ENCODE peak calls at places on chromosomes 16 and 17, in eight cellular contexts. Y, J, S, I, Q, B, E and F are unnamed samples. For H3K27me3 and H3K36me3, the result is how much of the 10 kb centered on the place peaks cover.

GRCh38 chr16:84061236-84061830 is 18.7 kb upstream of the SLC38A8 start:
- DNase-seq in Y (no peak), J (no peak), S (no peak), I (no peak), Q (no peak), B (no peak), E (no peak), F (no peak)

GRCh38 chr16:56315955-56316354 is 109.4 kb downstream of the AMFR start:
- DNase-seq in Y (no peak), J (no peak), S (no peak), I (no peak), Q (no peak), B (no peak), E (no peak), F (no peak)

GRCh38 chr17:59420901-59421300 is 89.4 kb downstream of the YPEL2 start:
- DNase-seq in Y (no peak), J (no peak), S (no peak), I (no peak), Q (no peak), B (no peak), E (no peak), F (no peak)

GRCh38 chr16:14004031-14004718 is 66.9 kb upstream of the MRTFB start:
- DNase-seq in Y (peak), J (no peak), S (no peak), I (peak), Q (no peak), B (no peak), E (peak), F (no peak)

GRCh38 chr17:5879424-5879823 is 190.8 kb upstream of the WSCD1 start:
- DNase-seq in Y (no peak), J (no peak), S (no peak), I (no peak), Q (no peak), B (no peak), E (no peak), F (no peak)

GRCh38 chr17:32006957-32007462 is at the start of gene LRRC37B:
- DNase-seq in Y (peak), J (peak), S (peak), I (peak), Q (peak), B (peak), E (peak), F (peak)

GRCh38 chr17:78650093-78650715 is 73.0 kb upstream of the DNAH17 start:
- DNase-seq in Y (no peak), J (no peak), S (no peak), I (no peak), Q (no peak), B (no peak), E (no peak), F (no peak)

GRCh38 chr16:75478480-75479345 is 14.2 kb upstream of the TMEM170A start:
- DNase-seq in Y (no peak), J (no peak), S (no peak), I (no peak), Q (no peak), B (no peak), E (no peak), F (no peak)

GRCh38 chr16:49755716-49756115 is 100.2 kb downstream of the ZNF423 start:
- DNase-seq in Y (no peak), J (no peak), S (no peak), I (no peak), Q (no peak), B (no peak), E (no peak), F (peak)

GRCh38 chr16:49757744-49758069 is 98.2 kb downstream of the ZNF423 start:
- DNase-seq in Y (no peak), J (no peak), S (no peak), I (no peak), Q (no peak), B (no peak), E (no peak), F (peak)

GRCh38 chr16:49756971-49757743 is 98.8 kb downstream of the ZNF423 start:
- DNase-seq in Y (no peak), J (peak), S (no peak), I (no peak), Q (peak), B (peak), E (no peak), F (no peak)

GRCh38 chr16:49754495-49755290 is 101.2 kb downstream of the ZNF423 start:
- DNase-seq in Y (peak), J (no peak), S (peak), I (peak), Q (peak), B (no peak), E (no peak), F (peak)

DNA sequence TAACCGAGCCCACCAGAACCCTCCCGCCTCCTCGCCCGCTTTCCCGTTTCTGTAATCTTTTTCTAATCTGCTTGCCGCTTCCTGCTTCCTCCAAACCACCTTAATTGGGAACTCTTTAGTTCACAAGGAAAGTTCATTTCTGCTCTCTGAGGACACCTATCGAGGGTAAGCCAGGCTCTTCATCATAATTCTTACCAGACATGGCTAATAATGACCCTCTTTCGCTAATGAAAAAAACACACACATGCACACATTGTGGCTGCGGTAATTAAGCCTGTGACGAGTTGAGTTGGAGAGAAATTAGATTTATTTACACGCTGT is 100.7 kb downstream of the ZNF423 start:
- DNase-seq in Y (no peak), J (peak), S (peak), I (no peak), Q (no peak), B (no peak), E (no peak), F (peak)
- H3K4me3 ChIP-seq in Y (peak), J (no peak), S (peak), I (peak), Q (peak), B (no peak), E (no peak), F (peak)

GRCh38 chr17:41325611-41326010 is 10.1 kb upstream of the KRTAP17-1 start:
- DNase-seq in Y (no peak), J (no peak), S (no peak), I (no peak), Q (peak), B (no peak), E (no peak), F (no peak)
- H3K27me3 ChIP-seq in Y (under half), J (under half), S (under half), I (under half), Q (under half), B (under half), E (under half), F (under half)

GRCh38 chr17:63835167-63835720 is 7.2 kb downstream of the SMARCD2 start:
- DNase-seq in Y (no peak), J (no peak), S (no peak), I (no peak), Q (peak), B (no peak), E (no peak), F (peak)

GRCh38 chr17:63833026-63833740 is 5.7 kb upstream of the FTSJ3 start:
- DNase-seq in Y (no peak), J (no peak), S (no peak), I (no peak), Q (peak), B (no peak), E (peak), F (peak)

GRCh38 chr17:63832455-63832854 is 5.0 kb upstream of the FTSJ3 start:
- DNase-seq in Y (no peak), J (no peak), S (no peak), I (no peak), Q (no peak), B (no peak), E (no peak), F (peak)

GRCh38 chr17:63834431-63835166 is 7.1 kb upstream of the FTSJ3 start:
- DNase-seq in Y (peak), J (peak), S (no peak), I (peak), Q (peak), B (peak), E (no peak), F (peak)

DNA sequence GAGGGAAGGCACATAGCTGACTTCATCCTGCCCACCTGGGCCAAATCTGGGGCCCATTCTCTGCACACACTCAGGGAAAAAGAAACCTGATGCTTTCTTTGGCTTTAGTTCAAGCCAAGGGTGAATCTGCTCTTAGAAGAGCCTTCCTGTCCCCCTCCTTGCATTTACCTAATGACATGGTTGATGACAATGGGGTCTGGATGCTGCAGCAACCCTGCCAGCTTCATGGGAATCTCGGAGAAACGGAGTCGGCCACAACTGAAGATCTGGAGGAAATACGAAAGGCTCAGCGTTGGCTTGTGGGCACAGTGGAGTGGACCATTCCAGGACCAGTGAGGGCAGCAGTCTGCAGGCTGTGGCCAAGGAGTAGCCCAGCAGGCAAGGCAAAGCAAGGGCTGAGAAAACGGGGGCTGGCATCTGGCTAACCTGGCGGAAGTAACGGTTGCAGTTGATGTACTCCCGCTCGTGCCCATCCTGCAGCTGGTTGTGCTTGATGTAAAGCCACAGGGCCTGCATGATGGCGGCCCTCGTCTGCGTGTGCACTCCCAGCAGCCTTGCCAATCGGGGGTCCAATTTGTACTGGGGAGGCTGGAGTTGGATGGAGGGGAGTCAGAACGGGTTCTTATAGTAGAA is 6.4 kb upstream of the FTSJ3 start:
- DNase-seq in Y (no peak), J (no peak), S (no peak), I (no peak), Q (peak), B (no peak), E (no peak), F (no peak)
- H3K36me3 ChIP-seq in Y (half or more), J (half or more), S (under half), I (half or more), Q (half or more), B (under half), E (under half), F (half or more)

GRCh38 chr17:34314279-34314678 is 5.0 kb upstream of the CCL8 start:
- DNase-seq in Y (peak), J (no peak), S (peak), I (peak), Q (no peak), B (no peak), E (peak), F (no peak)
- H3K4me3 ChIP-seq in Y (no peak), J (no peak), S (no peak), I (peak), Q (no peak), B (no peak), E (no peak), F (no peak)

GRCh38 chr16:3042376-3042775 is 4.0 kb upstream of the MMP25 start:
- DNase-seq in Y (no peak), J (no peak), S (no peak), I (no peak), Q (no peak), B (no peak), E (no peak), F (no peak)
- H3K27me3 ChIP-seq in Y (half or more), J (under half), S (under half), I (under half), Q (half or more), B (under half), E (half or more), F (under half)

GRCh38 chr17:50989149-50989548 is 123.0 kb upstream of the TOB1 start:
- DNase-seq in Y (no peak), J (no peak), S (no peak), I (no peak), Q (no peak), B (no peak), E (no peak), F (no peak)

GRCh38 chr17:50986989-50987660 is 121.0 kb upstream of the TOB1 start:
- DNase-seq in Y (no peak), J (peak), S (no peak), I (no peak), Q (no peak), B (no peak), E (no peak), F (no peak)

GRCh38 chr17:50993544-50993943 is 127.1 kb downstream of the SPAG9 start:
- DNase-seq in Y (no peak), J (peak), S (no peak), I (no peak), Q (no peak), B (no peak), E (no peak), F (no peak)

GRCh38 chr17:50988427-50988826 is 122.3 kb upstream of the TOB1 start:
- DNase-seq in Y (no peak), J (no peak), S (no peak), I (no peak), Q (no peak), B (no peak), E (no peak), F (no peak)
- H3K36me3 ChIP-seq in Y (half or more), J (half or more), S (under half), I (half or more), Q (half or more), B (under half), E (under half), F (under half)

GRCh38 chr17:27458524-27458908 is 2.3 kb downstream of the KSR1 start:
- DNase-seq in Y (no peak), J (no peak), S (no peak), I (no peak), Q (no peak), B (no peak), E (no peak), F (peak)
- H3K4me3 ChIP-seq in Y (no peak), J (no peak), S (no peak), I (no peak), Q (no peak), B (no peak), E (no peak), F (no peak)

GRCh38 chr17:40909351-40909750 is 24.3 kb upstream of the KRT20 start:
- DNase-seq in Y (peak), J (peak), S (peak), I (peak), Q (peak), B (peak), E (peak), F (peak)
- H3K27me3 ChIP-seq in Y (under half), J (under half), S (under half), I (under half), Q (under half), B (under half), E (under half), F (under half)

DNA sequence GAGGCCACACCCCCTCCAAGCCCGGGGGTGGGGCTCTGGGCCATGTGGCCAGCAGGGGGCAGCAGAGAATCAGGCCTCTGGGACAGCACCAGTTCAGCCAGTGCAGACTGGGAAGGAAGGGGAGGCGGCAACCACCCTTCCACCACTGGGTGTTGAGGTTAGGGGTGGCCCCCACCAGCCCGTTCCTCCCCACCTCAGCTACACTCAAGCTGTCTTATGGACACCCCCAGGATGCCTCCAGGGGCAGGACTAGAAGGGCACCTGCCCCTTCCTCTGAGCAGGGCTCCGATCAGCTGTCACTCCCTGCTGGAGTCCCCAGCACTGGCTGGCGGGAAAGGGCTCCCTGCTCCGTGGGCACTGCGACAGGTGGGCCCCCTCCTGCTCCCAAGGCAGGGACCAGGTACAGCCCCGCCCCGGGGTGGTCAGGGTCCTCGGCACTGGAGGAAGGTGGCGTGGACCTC is 21.8 kb downstream of the KATNB1 start:
- DNase-seq in Y (peak), J (peak), S (peak), I (peak), Q (peak), B (peak), E (peak), F (peak)
- H3K36me3 ChIP-seq in Y (half or more), J (under half), S (under half), I (half or more), Q (half or more), B (under half), E (under half), F (under half)

GRCh38 chr17:70314096-70314495 is 144.8 kb downstream of the KCNJ2 start:
- DNase-seq in Y (no peak), J (no peak), S (no peak), I (no peak), Q (no peak), B (peak), E (no peak), F (no peak)
- H3K4me3 ChIP-seq in Y (no peak), J (no peak), S (no peak), I (no peak), Q (no peak), B (no peak), E (no peak), F (no peak)